ENCODE peak calls at places on chromosomes 7 and 10, in eight cellular contexts. M is fibroblast of lung, D is sigmoid colon, K is uterus, T is astrocyte of the spinal cord, J is epithelial cell of proximal tubule, I is foreskin fibroblast, X is brain microvascular endothelial cell. G is an unnamed sample.

GRCh38 chr7:65892832-65893231 is 20.0 kb downstream of the VKORC1L1 start:
- DNase-seq in M (no peak), D (no peak), K (no peak), T (no peak), J (no peak), I (no peak), X (no peak), G (no peak)

GRCh38 chr10:127018298-127018650 is 113.0 kb downstream of the DOCK1 start:
- DNase-seq in M (no peak), D (no peak), K (no peak), T (no peak), J (no peak), I (no peak), X (no peak), G (no peak)

GRCh38 chr7:151736403-151736909 is 140.5 kb downstream of the PRKAG2 start:
- DNase-seq in M (peak), D (peak), K (peak), T (peak), J (peak), I (peak), X (peak), G (no peak)

GRCh38 chr10:86946215-86947170 is 10.9 kb downstream of the MMRN2 start:
- DNase-seq in M (no peak), D (peak), K (peak), T (no peak), J (no peak), I (no peak), X (no peak), G (no peak)

GRCh38 chr10:25493122-25493893 is 318.5 kb downstream of the GPR158 start:
- DNase-seq in M (peak), D (no peak), K (no peak), T (peak), J (peak), I (no peak), X (peak), G (no peak)

GRCh38 chr7:77800158-77800557 is 1.6 kb downstream of the PHTF2 start:
- DNase-seq in M (peak), D (no peak), K (no peak), T (no peak), J (no peak), I (no peak), X (peak), G (no peak)

GRCh38 chr10:3829193-3830050 is 44.4 kb upstream of the KLF6 start:
- DNase-seq in M (no peak), D (no peak), K (no peak), T (no peak), J (no peak), I (no peak), X (no peak), G (no peak)

GRCh38 chr10:31320179-31320597 is 1.2 kb downstream of the ZEB1 start:
- DNase-seq in M (peak), D (peak), K (peak), T (peak), J (no peak), I (no peak), X (no peak), G (no peak)

GRCh38 chr10:30185916-30186315 is 126.5 kb upstream of the JCAD start:
- DNase-seq in M (peak), D (no peak), K (no peak), T (peak), J (peak), I (peak), X (peak), G (no peak)

GRCh38 chr10:51878695-51879094 is 179.3 kb upstream of the CSTF2T start:
- DNase-seq in M (no peak), D (no peak), K (no peak), T (no peak), J (no peak), I (no peak), X (peak), G (no peak)

GRCh38 chr10:130179640-130180039 is 43.4 kb downstream of the GLRX3 start:
- DNase-seq in M (peak), D (no peak), K (no peak), T (peak), J (peak), I (peak), X (peak), G (no peak)

GRCh38 chr7:134879815-134880475 is 100.5 kb downstream of the CALD1 start:
- DNase-seq in M (no peak), D (no peak), K (no peak), T (no peak), J (no peak), I (no peak), X (no peak), G (no peak)

GRCh38 chr10:97618285-97618684 is 15.0 kb downstream of the MORN4 start:
- DNase-seq in M (no peak), D (no peak), K (no peak), T (no peak), J (no peak), I (no peak), X (no peak), G (no peak)

GRCh38 chr7:27605689-27606269 is 56.9 kb downstream of the HIBADH start:
- DNase-seq in M (peak), D (no peak), K (no peak), T (peak), J (peak), I (no peak), X (peak), G (no peak)
- TF ChIP-seq CTCF in M (peak), D (no peak), K (no peak), T (peak), J (peak), I (peak), X (peak), G (peak)

GRCh38 chr7:101882595-101883564 is 65.5 kb downstream of the CUX1 start:
- DNase-seq in M (peak), D (peak), K (peak), T (peak), J (peak), I (peak), X (peak), G (no peak)
- TF ChIP-seq CTCF in M (no peak), D (no peak), K (peak), T (no peak), J (no peak), I (no peak), X (no peak), G (no peak)

DNA sequence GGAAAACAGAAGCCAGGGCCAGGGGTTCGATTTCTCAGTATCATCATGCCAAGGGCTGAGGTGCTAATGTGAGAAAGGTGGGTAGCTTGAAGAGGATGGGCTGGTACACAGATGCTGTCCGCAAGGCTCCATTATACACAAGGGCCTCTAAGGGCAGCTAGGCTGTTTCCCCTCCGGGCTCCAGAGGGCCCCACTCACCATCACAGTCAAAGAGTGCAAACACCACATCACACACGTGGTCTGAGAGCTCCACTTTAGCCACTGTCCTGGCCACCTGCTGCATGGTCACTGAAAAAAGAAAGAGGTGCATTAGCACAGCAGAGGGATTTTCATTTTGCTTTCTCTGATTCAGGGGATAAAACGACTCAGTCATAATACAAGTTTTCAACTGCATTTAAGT is 20.9 kb upstream of the DNAJB12 start:
- DNase-seq in M (no peak), D (no peak), K (no peak), T (no peak), J (no peak), I (no peak), X (no peak), G (no peak)
- TF ChIP-seq CTCF in M (no peak), D (no peak), K (no peak), T (no peak), J (peak), I (peak), X (peak), G (peak)

DNA sequence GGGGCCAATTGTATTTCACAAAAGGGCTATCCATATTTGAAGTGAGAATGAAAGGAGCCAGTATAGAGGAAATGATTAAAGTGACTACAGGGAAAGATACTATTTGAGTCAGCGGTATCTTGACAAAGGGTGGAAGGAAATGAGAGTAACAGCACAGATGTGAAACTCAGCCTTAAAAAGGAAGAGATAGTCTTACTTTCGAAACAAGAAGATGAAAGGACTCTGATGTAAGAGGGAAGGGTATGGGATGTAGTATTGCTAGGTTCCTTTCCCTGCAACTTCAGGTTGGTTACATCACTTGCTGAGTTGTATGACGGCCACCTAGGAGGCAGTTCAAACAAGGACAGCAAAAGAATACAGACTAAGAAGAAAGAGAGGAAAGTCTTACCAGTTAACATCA is 13.7 kb downstream of the CISD1 start:
- DNase-seq in M (no peak), D (no peak), K (no peak), T (peak), J (no peak), I (no peak), X (no peak), G (no peak)
- TF ChIP-seq CTCF in M (no peak), D (no peak), K (no peak), T (no peak), J (no peak), I (no peak), X (no peak), G (no peak)

G was measured in D721Med.